ENCODE peak calls at places on chromosomes 6 and 20, in ten cellular contexts. E, M, N, V, L, B, D, K, Q and R are unnamed samples. For H3K4me1, the result is how much of the 10 kb centered on the place peaks cover.

GRCh38 chr6:109767961-109768360 is 76.9 kb downstream of the FIG4 start:
- DNase-seq in L (peak), Q (no peak), D (no peak), N (no peak), M (no peak), K (no peak), V (no peak), E (peak), B (no peak), R (peak)

GRCh38 chr20:58102744-58103516 is 125.5 kb downstream of the ANKRD60 start:
- DNase-seq in M (no peak), B (peak), L (peak), E (no peak), N (no peak), D (no peak), V (no peak), K (no peak), Q (no peak), R (no peak)

GRCh38 chr6:5763871-5764270 is 242.9 kb downstream of the NRN1 start:
- DNase-seq in K (no peak), Q (no peak), E (no peak), N (no peak), V (no peak), M (no peak), D (no peak), B (no peak), L (no peak), R (no peak)

GRCh38 chr20:5658897-5659296 is 91.3 kb upstream of the SHLD1 start:
- DNase-seq in Q (peak), L (peak), D (no peak), M (peak), V (peak), N (no peak), K (peak), E (no peak), B (no peak), R (peak)

GRCh38 chr20:38353298-38353697 is 7.0 kb downstream of the LBP start:
- DNase-seq in N (no peak), Q (no peak), B (no peak), M (no peak), D (no peak), L (no peak), E (no peak), V (no peak), K (no peak), R (no peak)

GRCh38 chr6:2750832-2751231 is at the start of gene MYLK4:
- DNase-seq in E (no peak), Q (no peak), B (no peak), L (no peak), M (no peak), V (no peak), K (no peak), N (no peak), D (no peak), R (no peak)

GRCh38 chr20:13819885-13820645 is 35.2 kb downstream of the NDUFAF5 start:
- DNase-seq in V (peak), N (no peak), B (peak), M (peak), K (peak), L (peak), D (peak), E (no peak), Q (peak), R (peak)

GRCh38 chr6:119557239-119557638 is 207.7 kb upstream of the MAN1A1 start:
- DNase-seq in V (no peak), B (no peak), N (no peak), K (no peak), Q (no peak), E (no peak), D (no peak), M (no peak), L (no peak), R (no peak)

GRCh38 chr6:161135695-161136591 is 137.9 kb downstream of the AGPAT4 start:
- DNase-seq in N (no peak), Q (no peak), V (no peak), E (no peak), L (no peak), K (no peak), M (no peak), B (no peak), D (no peak), R (no peak)

GRCh38 chr6:88952065-88952704 is 11.2 kb downstream of the RNGTT start:
- DNase-seq in N (no peak), L (no peak), E (no peak), V (no peak), K (no peak), M (no peak), D (no peak), Q (no peak), B (no peak), R (no peak)

GRCh38 chr6:82364087-82365010 is 732 bp downstream of the TPBG start:
- DNase-seq in M (peak), E (peak), D (peak), B (no peak), Q (no peak), N (peak), L (peak), K (peak), V (peak), R (peak)

GRCh38 chr6:158993639-158994038 is 6.4 kb downstream of the RSPH3 start:
- DNase-seq in Q (no peak), E (no peak), D (no peak), K (no peak), N (no peak), M (no peak), B (no peak), L (no peak), V (no peak), R (no peak)

GRCh38 chr6:142844065-142844755 is 100.8 kb downstream of the HIVEP2 start:
- DNase-seq in M (no peak), D (no peak), N (no peak), B (no peak), Q (no peak), E (no peak), V (no peak), K (no peak), L (peak), R (no peak)

GRCh38 chr6:161828355-161828754 is 554.5 kb upstream of the AGPAT4 start:
- DNase-seq in K (no peak), D (no peak), Q (no peak), B (peak), E (no peak), M (no peak), V (no peak), L (no peak), N (no peak), R (no peak)

GRCh38 chr6:170067257-170067656 is 223.6 kb downstream of the DLL1 start:
- DNase-seq in N (peak), B (no peak), D (no peak), Q (no peak), K (peak), M (peak), L (no peak), E (no peak), V (no peak), R (no peak)

GRCh38 chr6:155706341-155706740 is 250.7 kb upstream of the NOX3 start:
- DNase-seq in V (no peak), D (no peak), Q (no peak), K (no peak), L (no peak), M (no peak), N (no peak), E (no peak), B (no peak), R (no peak)

GRCh38 chr6:166257911-166258318 is 50.3 kb downstream of the PRR18 start:
- DNase-seq in K (no peak), D (no peak), M (no peak), B (peak), Q (peak), N (no peak), E (no peak), V (no peak), L (peak), R (no peak)

GRCh38 chr6:166251655-166252054 is 56.5 kb downstream of the PRR18 start:
- DNase-seq in K (no peak), V (no peak), M (no peak), E (no peak), Q (no peak), B (peak), L (no peak), N (no peak), D (no peak), R (no peak)

GRCh38 chr6:166252601-166253000 is 55.6 kb downstream of the PRR18 start:
- DNase-seq in D (no peak), M (no peak), L (no peak), V (no peak), E (no peak), B (no peak), K (no peak), N (no peak), Q (no peak), R (no peak)

GRCh38 chr6:166251196-166251595 is 57.0 kb downstream of the PRR18 start:
- DNase-seq in V (no peak), K (no peak), E (no peak), L (no peak), M (no peak), Q (peak), B (peak), D (no peak), N (no peak), R (no peak)

DNA sequence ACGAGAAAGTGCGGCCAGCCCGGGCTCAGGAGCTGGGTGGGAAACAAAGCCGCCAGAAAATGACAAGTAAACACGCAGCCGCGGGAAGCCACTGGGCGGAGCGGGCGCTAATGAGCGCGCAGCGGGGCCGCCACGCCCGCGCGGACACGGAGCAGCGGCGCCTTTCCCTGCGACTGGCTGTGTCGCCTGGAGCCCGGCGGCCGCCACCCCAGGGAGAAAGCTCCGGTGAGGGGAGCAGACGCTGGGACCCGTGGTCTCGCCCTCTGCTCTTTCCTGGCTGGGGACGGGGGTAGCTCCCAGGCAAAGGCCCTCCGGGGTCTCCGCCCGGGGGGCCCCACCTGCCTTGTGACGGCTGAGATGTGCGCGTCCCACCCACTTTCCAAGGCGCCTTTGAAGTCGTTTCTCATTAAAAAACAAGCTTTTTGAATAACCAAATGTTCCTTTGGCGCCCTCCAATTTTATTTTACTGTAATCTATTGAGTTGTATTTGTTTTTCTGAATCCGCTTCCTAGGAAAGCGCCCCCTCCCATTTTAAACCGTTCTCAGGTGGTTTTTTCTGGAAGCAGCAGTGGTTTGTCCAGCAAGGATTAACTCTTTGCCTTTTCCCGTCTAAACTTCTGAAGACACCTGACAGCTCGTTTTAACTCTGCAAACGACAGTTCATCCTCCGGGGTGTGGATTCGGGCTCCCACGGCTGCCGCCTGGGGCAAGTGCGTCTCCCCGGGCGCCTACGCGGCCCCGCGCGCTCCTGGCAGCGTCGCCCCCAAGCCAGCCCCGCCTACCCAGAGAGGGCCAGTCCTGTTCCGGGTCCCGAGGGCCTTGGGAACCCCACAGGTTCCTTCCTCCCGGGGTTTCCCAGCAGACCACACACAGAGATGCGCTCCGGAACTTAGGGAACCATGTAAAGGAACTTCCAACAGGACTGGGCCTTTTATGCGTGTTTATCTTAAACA is 54.6 kb downstream of the PRR18 start:
- DNase-seq in B (peak), D (no peak), L (no peak), M (no peak), V (no peak), N (no peak), Q (peak), E (no peak), K (peak), R (no peak)
- H3K4me1 ChIP-seq in B (half or more), D (under half), L (under half), M (under half), V (under half), N (under half), Q (under half), E (under half), K (under half), R (under half)

GRCh38 chr20:33583154-33583553 is 79.0 kb upstream of the C20orf144 start:
- DNase-seq in L (no peak), B (no peak), M (no peak), D (no peak), V (no peak), Q (no peak), E (no peak), K (no peak), N (no peak), R (no peak)

GRCh38 chr20:33576432-33576883 is 85.7 kb upstream of the C20orf144 start:
- DNase-seq in B (no peak), Q (no peak), L (no peak), E (no peak), N (no peak), M (no peak), K (no peak), D (no peak), V (no peak), R (no peak)

GRCh38 chr20:33575302-33575701 is 85.4 kb downstream of the CBFA2T2 start:
- DNase-seq in B (no peak), D (no peak), L (no peak), N (no peak), V (no peak), E (no peak), M (no peak), K (no peak), Q (no peak), R (no peak)

GRCh38 chr20:33578510-33578909 is 83.6 kb upstream of the C20orf144 start:
- DNase-seq in V (no peak), B (no peak), M (no peak), N (no peak), K (no peak), D (no peak), L (no peak), Q (no peak), E (no peak), R (no peak)
- H3K4me1 ChIP-seq in V (under half), B (under half), M (under half), N (under half), K (under half), D (under half), L (under half), Q (under half), E (under half), R (under half)

DNA sequence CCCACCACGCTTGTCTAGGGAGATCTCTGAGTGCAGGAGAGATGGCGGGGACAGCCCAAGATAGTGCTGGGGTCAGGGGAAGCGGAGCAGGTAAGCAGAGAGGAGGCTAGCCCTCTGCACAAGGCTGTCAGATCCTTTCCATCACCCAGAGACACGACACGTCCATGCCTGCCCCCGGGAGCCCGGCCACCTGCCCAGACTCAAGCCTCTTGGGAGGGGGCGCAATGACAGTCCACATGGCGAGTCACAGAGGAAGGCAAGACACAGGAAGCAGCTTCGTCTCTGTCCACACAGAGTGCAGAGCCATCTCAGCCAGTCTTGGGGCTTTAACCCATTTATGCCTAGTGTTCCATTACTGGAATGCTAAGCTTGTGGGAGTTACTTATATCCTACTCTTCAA is 78.4 kb downstream of the PREX1 start:
- DNase-seq in N (no peak), E (no peak), M (no peak), B (no peak), L (no peak), K (no peak), V (no peak), D (no peak), Q (no peak), R (peak)
- H3K4me1 ChIP-seq in N (under half), E (under half), M (under half), B (under half), L (under half), K (under half), V (under half), D (under half), Q (half or more), R (under half)

GRCh38 chr20:50957798-50958732 is at the start of gene DPM1:
- DNase-seq in Q (peak), E (peak), M (peak), V (peak), N (peak), L (peak), K (peak), D (no peak), B (peak), R (peak)
- H3K4me1 ChIP-seq in Q (under half), E (under half), M (under half), V (under half), N (under half), L (under half), K (under half), D (under half), B (half or more), R (under half)

GRCh38 chr20:53841741-53842140 is 228.7 kb downstream of the BCAS1 start:
- DNase-seq in N (no peak), L (no peak), V (no peak), D (no peak), K (no peak), B (no peak), M (no peak), E (no peak), Q (no peak), R (no peak)
- H3K4me1 ChIP-seq in N (under half), L (under half), V (under half), D (under half), K (under half), B (half or more), M (under half), E (under half), Q (under half), R (under half)

GRCh38 chr20:52171025-52171424 is 20.6 kb downstream of the ZFP64 start:
- DNase-seq in D (no peak), K (no peak), E (no peak), V (no peak), N (no peak), B (no peak), M (no peak), L (no peak), Q (no peak), R (no peak)

GRCh38 chr20:52168116-52168515 is 23.5 kb downstream of the ZFP64 start:
- DNase-seq in V (no peak), N (no peak), B (no peak), Q (no peak), L (no peak), M (no peak), E (no peak), D (no peak), K (no peak), R (no peak)

GRCh38 chr20:52166150-52166549 is 25.4 kb downstream of the ZFP64 start:
- DNase-seq in Q (no peak), V (no peak), N (no peak), E (peak), B (no peak), L (no peak), M (no peak), D (no peak), K (no peak), R (no peak)

GRCh38 chr20:52172392-52173047 is 19.1 kb downstream of the ZFP64 start:
- DNase-seq in M (no peak), V (no peak), K (no peak), N (no peak), D (no peak), L (no peak), Q (no peak), E (no peak), B (no peak), R (no peak)

DNA sequence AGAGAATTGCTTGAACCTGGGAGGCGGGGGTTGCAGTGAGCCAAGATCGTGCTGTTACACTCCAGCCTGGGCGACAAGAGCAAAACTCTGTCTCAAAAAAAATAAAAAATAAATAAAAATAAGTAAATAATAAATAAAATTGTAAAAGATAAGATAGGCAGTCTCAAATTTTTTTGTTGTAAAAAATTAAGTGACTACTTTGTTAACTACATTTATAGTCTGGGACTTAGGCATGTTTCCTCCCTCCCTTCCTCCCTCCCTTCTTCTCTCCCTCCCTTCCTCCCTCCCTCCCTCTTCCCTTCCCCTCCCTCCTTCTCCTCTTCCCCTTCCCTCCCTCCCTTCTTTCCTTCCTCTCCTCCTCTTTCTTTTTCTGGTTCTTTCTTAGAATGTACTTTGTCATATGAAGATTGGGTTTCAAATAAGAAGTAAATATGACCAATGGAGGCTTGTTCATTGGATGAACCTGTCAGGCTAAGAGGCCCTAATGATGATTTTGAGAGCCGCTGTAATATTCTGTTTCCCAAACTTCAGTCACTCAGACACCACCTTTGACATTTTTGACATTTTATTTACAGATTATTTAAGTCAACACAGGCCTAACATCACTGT is 24.2 kb downstream of the ZFP64 start:
- DNase-seq in K (no peak), Q (no peak), M (no peak), E (no peak), V (no peak), B (no peak), L (no peak), D (no peak), N (no peak), R (no peak)
- H3K4me1 ChIP-seq in K (under half), Q (under half), M (under half), E (under half), V (under half), B (under half), L (under half), D (under half), N (under half), R (under half)

DNA sequence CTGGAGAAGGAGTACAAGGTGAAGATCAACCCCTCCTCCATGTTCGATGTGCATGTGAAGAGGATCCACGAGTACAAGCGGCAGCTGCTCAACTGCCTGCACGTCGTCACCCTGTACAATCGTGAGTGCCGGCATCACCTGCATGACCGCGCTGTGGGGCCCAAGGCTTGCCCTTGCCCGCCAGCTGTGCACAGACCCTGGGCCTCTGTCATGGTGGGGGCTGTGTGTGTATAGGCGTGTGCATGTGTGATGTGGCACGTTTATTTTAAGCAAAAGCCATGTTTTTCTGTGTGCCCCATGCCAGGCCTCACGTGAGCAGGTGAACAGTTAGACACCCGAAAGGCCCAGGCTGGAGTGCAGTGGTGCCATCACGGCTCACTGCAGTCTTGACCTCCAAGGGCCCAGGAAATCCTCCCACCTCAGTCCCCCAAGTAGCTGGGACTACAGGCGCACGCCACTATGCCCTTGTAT is 36.3 kb downstream of the PYGB start:
- DNase-seq in V (no peak), B (no peak), K (no peak), L (no peak), M (peak), D (no peak), N (peak), Q (no peak), E (peak), R (peak)
- H3K4me1 ChIP-seq in V (under half), B (under half), K (under half), L (under half), M (under half), D (under half), N (under half), Q (under half), E (under half), R (under half)

GRCh38 chr20:63699466-63700198 is 3.2 kb downstream of the TNFRSF6B start:
- DNase-seq in B (no peak), L (no peak), E (no peak), K (peak), N (peak), V (no peak), Q (no peak), M (peak), D (no peak), R (peak)
- H3K4me1 ChIP-seq in B (under half), L (under half), E (under half), K (under half), N (under half), V (under half), Q (under half), M (under half), D (half or more), R (under half)